ENCODE peak calls at places on chromosomes 5 and 9, in four cellular contexts. B, E, D and I are unnamed samples.

GRCh38 chr5:138054206-138054605 is 21.3 kb upstream of the FAM13B start:
- DNase-seq in D (no peak), B (no peak), E (no peak), I (no peak)

GRCh38 chr5:67244345-67244793 is 47.8 kb upstream of the CD180 start:
- DNase-seq in E (no peak), B (no peak), D (no peak), I (peak; percentile 52)

GRCh38 chr9:6302417-6302816 is 25.8 kb upstream of the TPD52L3 start:
- DNase-seq in B (no peak), D (no peak), E (no peak), I (peak; percentile 45)

GRCh38 chr9:126612813-126613641 is 701 bp upstream of the LMX1B start:
- DNase-seq in D (peak; percentile 55), E (peak; percentile 84), B (no peak), I (no peak)

GRCh38 chr5:138646671-138647070 is 71.5 kb upstream of the HSPA9 start:
- DNase-seq in E (no peak), D (no peak), B (no peak), I (no peak)

GRCh38 chr5:59182722-59183121 is 599.8 kb downstream of the RAB3C start:
- DNase-seq in B (no peak), E (no peak), D (no peak), I (no peak)

GRCh38 chr9:76403352-76403751 is 9.1 kb upstream of the RFK start:
- DNase-seq in B (peak; percentile 42), D (peak; percentile 8), E (no peak), I (peak; percentile 9)

GRCh38 chr5:50691399-50692016 is 25.1 kb downstream of the PARP8 start:
- DNase-seq in E (no peak), B (no peak), D (no peak), I (no peak)

GRCh38 chr5:103366938-103367549 is 108.5 kb downstream of the MACIR start:
- DNase-seq in B (no peak), E (no peak), D (no peak), I (no peak)

GRCh38 chr9:36966371-36967097 is 67.5 kb downstream of the PAX5 start:
- DNase-seq in E (peak; percentile 35), D (no peak), B (no peak), I (no peak)

GRCh38 chr9:128412120-128412790 is 8.4 kb upstream of the CERCAM start:
- DNase-seq in D (peak; percentile 87), B (no peak), E (peak; percentile 100), I (peak; percentile 74)

GRCh38 chr9:75964431-75964830 is 74.0 kb downstream of the PCSK5 start:
- DNase-seq in E (no peak), B (peak; percentile 28), D (no peak), I (no peak)

GRCh38 chr9:35619800-35620158 is 1.6 kb upstream of the CD72 start:
- DNase-seq in E (no peak), B (no peak), D (no peak), I (no peak)

GRCh38 chr5:13339022-13339421 is 605.5 kb downstream of the DNAH5 start:
- DNase-seq in D (no peak), B (no peak), E (no peak), I (no peak)

GRCh38 chr9:98943682-98944129 is at the start of gene COL15A1:
- DNase-seq in B (no peak), D (peak; percentile 69), E (no peak), I (no peak)

GRCh38 chr9:113511856-113512761 is 48.6 kb downstream of the RGS3 start:
- DNase-seq in E (no peak), B (no peak), D (no peak), I (no peak)

GRCh38 chr9:79011461-79011860 is 560.3 kb upstream of the TLE4 start:
- DNase-seq in E (no peak), B (no peak), D (no peak), I (no peak)

GRCh38 chr5:82274343-82275266 is 3.5 kb downstream of the RPS23 start:
- DNase-seq in B (no peak), E (peak; percentile 90), D (peak; percentile 34), I (peak; percentile 26)

GRCh38 chr5:133750856-133751255 is 138.5 kb upstream of the FSTL4 start:
- DNase-seq in E (no peak), D (no peak), B (no peak), I (no peak)

GRCh38 chr5:67493676-67494075 is 297.1 kb upstream of the CD180 start:
- DNase-seq in D (peak; percentile 17), E (no peak), B (peak; percentile 3), I (peak; percentile 63)

GRCh38 chr9:106333487-106333886 is 529.5 kb upstream of the ZNF462 start:
- DNase-seq in E (no peak), D (no peak), B (no peak), I (no peak)

GRCh38 chr5:77852514-77853352 is 76.6 kb upstream of the TBCA start:
- DNase-seq in E (peak; percentile 82), D (peak; percentile 87), B (no peak), I (no peak)

GRCh38 chr5:87765009-87765408 is 352.3 kb upstream of the CCNH start:
- DNase-seq in D (no peak), B (no peak), E (no peak), I (no peak)

GRCh38 chr9:131757549-131757948 is 17.7 kb upstream of the RAPGEF1 start:
- DNase-seq in E (no peak), B (no peak), D (no peak), I (no peak)

GRCh38 chr9:131754846-131755245 is 15.0 kb upstream of the RAPGEF1 start:
- DNase-seq in E (no peak), D (no peak), B (no peak), I (no peak)

GRCh38 chr9:131755541-131756198 is 15.8 kb upstream of the RAPGEF1 start:
- DNase-seq in B (peak; percentile 75), E (peak; percentile 93), D (peak; percentile 86), I (peak; percentile 92)

GRCh38 chr9:131762356-131762932 is 22.6 kb upstream of the RAPGEF1 start:
- DNase-seq in D (peak; percentile 97), B (peak; percentile 43), E (peak; percentile 94), I (peak; percentile 70)

GRCh38 chr9:131758972-131759647 is 19.2 kb upstream of the RAPGEF1 start:
- DNase-seq in D (no peak), B (no peak), E (no peak), I (no peak)
- TF ChIP-seq JUND in D (no peak), B (no peak), E (no peak), I (no peak)

DNA sequence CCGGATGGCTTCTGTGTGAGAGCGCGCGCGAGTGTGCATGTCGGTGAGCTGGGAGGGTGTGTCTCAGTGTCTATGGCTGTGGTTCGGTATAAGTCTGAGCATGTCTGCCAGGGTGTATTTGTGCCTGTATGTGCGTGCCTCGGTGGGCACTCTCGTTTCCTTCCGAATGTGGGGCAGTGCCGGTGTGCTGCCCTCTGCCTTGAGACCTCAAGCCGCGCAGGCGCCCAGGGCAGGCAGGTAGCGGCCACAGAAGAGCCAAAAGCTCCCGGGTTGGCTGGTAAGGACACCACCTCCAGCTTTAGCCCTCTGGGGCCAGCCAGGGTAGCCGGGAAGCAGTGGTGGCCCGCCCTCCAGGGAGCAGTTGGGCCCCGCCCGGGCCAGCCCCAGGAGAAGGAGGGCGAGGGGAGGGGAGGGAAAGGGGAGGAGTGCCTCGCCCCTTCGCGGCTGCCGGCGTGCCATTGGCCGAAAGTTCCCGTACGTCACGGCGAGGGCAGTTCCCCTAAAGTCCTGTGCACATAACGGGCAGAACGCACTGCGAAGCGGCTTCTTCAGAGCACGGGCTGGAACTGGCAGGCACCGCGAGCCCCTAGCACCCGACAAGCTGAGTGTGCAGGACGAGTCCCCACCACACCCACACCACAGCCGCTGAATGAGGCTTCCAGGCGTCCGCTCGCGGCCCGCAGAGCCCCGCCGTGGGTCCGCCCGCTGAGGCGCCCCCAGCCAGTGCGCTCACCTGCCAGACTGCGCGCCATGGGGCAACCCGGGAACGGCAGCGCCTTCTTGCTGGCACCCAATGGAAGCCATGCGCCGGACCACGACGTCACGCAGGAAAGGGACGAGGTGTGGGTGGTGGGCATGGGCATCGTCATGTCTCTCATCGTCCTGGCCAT is at the start of gene ADRB2:
- DNase-seq in D (peak; percentile 89), B (peak; percentile 74), E (peak; percentile 89), I (peak; percentile 96)
- TF ChIP-seq JUND in D (no peak), B (no peak), E (no peak), I (no peak)

DNA sequence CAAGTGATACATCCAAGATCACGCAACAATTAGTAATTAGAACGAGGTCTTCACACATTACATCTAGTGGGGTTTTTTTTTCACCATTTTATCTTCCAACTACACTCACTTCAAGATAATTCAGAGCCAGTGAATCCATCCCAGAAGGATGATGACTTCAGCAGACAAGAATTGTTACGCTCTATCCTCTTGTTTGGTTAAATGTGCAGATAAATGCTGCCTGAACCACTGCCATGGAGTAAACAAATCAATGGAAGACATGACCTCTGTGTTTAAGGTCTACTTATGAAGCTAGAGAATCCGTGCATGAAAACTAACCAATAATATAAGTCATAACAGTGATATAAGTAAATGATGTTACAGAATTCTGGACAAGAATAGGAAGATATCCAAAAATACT is 602.6 kb downstream of the TLR4 start:
- DNase-seq in D (no peak), B (no peak), E (no peak), I (no peak)
- TF ChIP-seq JUND in D (no peak), B (no peak), E (no peak), I (no peak)

GRCh38 chr5:126801992-126802294 is 25.0 kb downstream of the LMNB1 start:
- DNase-seq in D (peak; percentile 24), B (no peak), E (no peak), I (peak; percentile 57)

GRCh38 chr5:126805108-126805507 is 28.2 kb downstream of the LMNB1 start:
- DNase-seq in E (no peak), D (no peak), B (no peak), I (no peak)

GRCh38 chr5:126799780-126800179 is 22.8 kb downstream of the LMNB1 start:
- DNase-seq in E (no peak), D (no peak), B (no peak), I (no peak)

DNA sequence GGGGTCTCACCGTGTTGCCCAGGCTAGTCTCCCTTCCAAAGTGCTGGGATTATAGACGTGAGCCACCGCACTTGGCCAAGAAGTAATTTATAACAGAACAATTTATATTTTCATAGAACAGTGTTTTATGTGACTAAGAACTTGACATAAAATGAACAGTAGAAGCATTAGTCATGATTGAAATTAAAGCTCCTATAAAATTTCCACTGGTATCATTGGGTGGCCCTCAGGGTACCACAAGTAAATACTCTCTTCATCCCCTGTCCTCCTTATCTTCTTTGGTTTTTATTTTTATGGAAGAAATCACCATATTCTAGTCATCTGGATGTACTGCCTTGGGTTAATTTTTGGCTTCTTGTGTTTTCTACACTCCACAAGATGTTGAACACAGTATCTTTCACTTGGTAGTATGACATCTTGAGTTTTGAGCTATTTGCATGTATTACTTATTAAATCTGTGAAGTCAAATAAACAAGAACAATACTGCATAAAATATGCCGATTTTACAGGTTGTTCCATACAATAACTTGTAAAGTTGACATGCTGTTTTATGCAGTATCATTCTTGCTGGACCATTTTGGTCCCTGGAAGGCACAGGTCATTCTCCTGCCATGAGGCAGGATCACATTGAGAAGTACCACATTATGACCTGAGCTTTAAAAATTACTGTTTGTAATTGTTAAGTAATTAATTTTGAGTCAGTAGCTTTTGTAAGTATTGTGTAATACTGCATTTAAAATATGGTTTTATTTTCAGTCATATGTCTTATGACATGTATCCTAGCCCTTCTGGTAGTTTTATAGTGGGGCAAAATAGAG is 24.4 kb downstream of the LMNB1 start:
- DNase-seq in E (no peak), D (no peak), B (no peak), I (no peak)
- TF ChIP-seq JUND in E (no peak), D (no peak), B (no peak), I (no peak)

GRCh38 chr5:149403923-149404745 is 25.0 kb upstream of the IL17B start:
- DNase-seq in B (no peak), D (no peak), E (no peak), I (no peak)
- TF ChIP-seq JUND in B (no peak), D (no peak), E (no peak), I (no peak)

GRCh38 chr5:125227333-125228075 is 481.1 kb upstream of the ZNF608 start:
- DNase-seq in E (peak; percentile 59), D (peak; percentile 9), B (peak; percentile 15), I (peak; percentile 50)
- TF ChIP-seq JUND in E (no peak), D (no peak), B (no peak), I (no peak)